ENCODE peak calls at places on chromosomes 12 and 14, in nine cellular contexts. E is fibroblast of pulmonary artery, Q is neural progenitor cell, I is bronchial epithelial cell, M is tibial artery, F is kidney, O is HepG2, H is HL-60, K is left ventricle myocardium inferior. Y is an unnamed sample.

GRCh38 chr12:6430124-6430989 is 14.4 kb upstream of the CD27 start:
- DNase-seq in E (peak; percentile 100), Q (no peak), I (peak; percentile 91), M (peak; percentile 92), F (peak; percentile 90), O (peak; percentile 72), H (peak; percentile 87), K (peak; percentile 67), Y (peak; percentile 96)

GRCh38 chr12:42791399-42791798 is 201.9 kb upstream of the PRICKLE1 start:
- DNase-seq in E (no peak), Q (no peak), I (no peak), M (no peak), F (no peak), O (no peak), H (no peak), K (no peak), Y (no peak)

GRCh38 chr12:116620085-116620734 is 61.0 kb downstream of the MAP1LC3B2 start:
- DNase-seq in E (no peak), Q (no peak), I (no peak), M (no peak), F (no peak), O (peak; percentile 77), H (no peak), K (no peak), Y (no peak)

GRCh38 chr14:82431031-82431430 is 897.4 kb upstream of the SEL1L start:
- DNase-seq in E (no peak), Q (no peak), I (no peak), M (no peak), F (no peak), O (no peak), H (no peak), K (no peak), Y (no peak)

GRCh38 chr12:14827043-14827442 is 13.1 kb upstream of the SMCO3 start:
- DNase-seq in E (no peak), Q (no peak), I (peak; percentile 26), M (no peak), F (no peak), O (no peak), H (no peak), K (no peak), Y (no peak)

GRCh38 chr14:68308695-68309094 is 484.2 kb downstream of the ZFP36L1 start:
- DNase-seq in E (no peak), Q (no peak), I (no peak), M (no peak), F (no peak), O (no peak), H (no peak), K (no peak), Y (no peak)

GRCh38 chr14:57976701-57977100 is 110.8 kb upstream of the SLC35F4 start:
- DNase-seq in E (no peak), Q (no peak), I (no peak), M (no peak), F (no peak), O (no peak), H (no peak), K (no peak), Y (no peak)

GRCh38 chr12:1360812-1361211 is 233.6 kb downstream of the FBXL14 start:
- DNase-seq in E (peak; percentile 30), Q (no peak), I (peak; percentile 29), M (no peak), F (no peak), O (no peak), H (no peak), K (no peak), Y (no peak)

GRCh38 chr12:3920378-3921141 is 47.4 kb upstream of the PARP11 start:
- DNase-seq in E (no peak), Q (no peak), I (no peak), M (no peak), F (no peak), O (peak; percentile 66), H (no peak), K (no peak), Y (no peak)

GRCh38 chr12:21773799-21774198 is 707 bp downstream of the KCNJ8 start:
- DNase-seq in E (no peak), Q (peak; percentile 15), I (no peak), M (no peak), F (no peak), O (no peak), H (no peak), K (no peak), Y (no peak)

GRCh38 chr12:52527121-52527800 is 7.1 kb upstream of the KRT5 start:
- DNase-seq in E (no peak), Q (no peak), I (no peak), M (no peak), F (no peak), O (no peak), H (no peak), K (no peak), Y (no peak)

GRCh38 chr12:57760347-57760982 is 5.6 kb downstream of the MARCHF9 start:
- DNase-seq in E (no peak), Q (peak; percentile 82), I (no peak), M (no peak), F (no peak), O (no peak), H (no peak), K (no peak), Y (no peak)

GRCh38 chr14:72146241-72146640 is 214.0 kb downstream of the RGS6 start:
- DNase-seq in E (no peak), Q (no peak), I (no peak), M (no peak), F (no peak), O (no peak), H (no peak), K (no peak), Y (no peak)

DNA sequence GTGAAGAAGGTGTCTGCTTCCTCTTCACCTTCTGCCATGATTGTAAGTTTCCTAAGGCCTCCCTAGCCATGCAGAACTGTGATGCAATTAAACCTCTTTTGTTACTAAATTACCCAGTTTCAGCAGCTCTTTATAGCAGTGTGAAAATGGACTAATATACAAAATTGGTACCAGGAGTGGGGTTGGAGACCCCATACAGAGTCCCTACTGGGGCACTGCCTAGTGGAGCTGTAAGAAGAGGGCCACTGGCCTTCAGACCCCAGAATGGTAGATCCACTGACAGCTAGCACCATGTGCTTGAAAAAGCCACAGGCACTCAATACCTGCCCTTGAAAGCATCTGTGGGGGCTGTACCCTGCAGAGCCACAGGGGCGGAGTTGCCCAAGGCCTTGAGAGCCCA is 44.8 kb upstream of the CRADD start:
- DNase-seq in E (no peak), Q (no peak), I (no peak), M (no peak), F (no peak), O (no peak), H (no peak), K (no peak), Y (no peak)
- H3K4me3 ChIP-seq in E (no peak overlapping the region), Q (no peak overlapping the region), I (no peak overlapping the region), M (no peak overlapping the region), F (no peak overlapping the region), O (no peak overlapping the region), H (no peak overlapping the region), K (no peak overlapping the region), Y (no peak overlapping the region)

DNA sequence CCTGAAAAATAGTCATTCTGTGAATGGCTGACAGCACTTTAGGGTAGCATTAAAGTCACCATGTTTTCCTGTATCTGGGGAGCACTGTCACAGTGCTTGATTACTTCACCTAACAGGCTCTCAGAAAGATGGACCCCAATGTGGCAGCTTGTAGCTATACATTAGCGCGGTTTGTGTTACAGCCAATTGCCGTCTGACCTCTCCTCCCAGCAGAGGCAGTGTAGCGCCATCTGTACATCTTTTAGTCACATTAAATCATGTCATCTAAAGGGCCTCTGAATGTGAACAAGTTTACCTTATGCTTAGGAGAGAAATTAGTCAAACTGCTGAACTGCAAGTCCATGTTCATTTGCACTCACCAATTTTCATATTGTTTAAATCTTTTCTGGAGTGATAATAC is 113.7 kb downstream of the LMO3 start:
- DNase-seq in E (no peak), Q (peak; percentile 5), I (no peak), M (no peak), F (no peak), O (no peak), H (no peak), K (no peak), Y (no peak)
- TF ChIP-seq CTCF in E (no peak), Q (peak; percentile 18), I (no peak), M (no peak), F (no peak), O (no peak), H (no peak), K (no peak), Y (no peak)

GRCh38 chr14:103848720-103849077 is 1.3 kb upstream of the PPP1R13B start:
- DNase-seq in E (no peak), Q (no peak), I (no peak), M (peak; percentile 24), F (no peak), O (no peak), H (no peak), K (no peak), Y (peak; percentile 66)

GRCh38 chr14:103846569-103847438 is 571 bp downstream of the PPP1R13B start:
- DNase-seq in E (no peak), Q (peak; percentile 63), I (peak; percentile 22), M (no peak), F (peak; percentile 89), O (no peak), H (no peak), K (peak; percentile 57), Y (peak; percentile 69)

GRCh38 chr14:103849151-103850013 is 2.0 kb upstream of the PPP1R13B start:
- DNase-seq in E (no peak), Q (no peak), I (no peak), M (no peak), F (peak; percentile 49), O (peak; percentile 51), H (no peak), K (no peak), Y (peak; percentile 60)

GRCh38 chr14:103847439-103847953 is at the start of gene PPP1R13B:
- DNase-seq in E (peak; percentile 85), Q (peak; percentile 98), I (peak; percentile 62), M (peak; percentile 87), F (peak; percentile 98), O (peak; percentile 78), H (peak; percentile 76), K (peak; percentile 94), Y (peak; percentile 96)

GRCh38 chr14:103847954-103848719 is 762 bp upstream of the PPP1R13B start:
- DNase-seq in E (no peak), Q (peak; percentile 55), I (no peak), M (no peak), F (peak; percentile 87), O (peak; percentile 40), H (no peak), K (no peak), Y (peak; percentile 74)
- H3K4me3 ChIP-seq in E (peak overlapping the region; percentile 57), Q (peak overlapping the region; percentile 86), I (peak overlapping the region; percentile 66), M (peak overlapping the region; percentile 88), F (peak overlapping the region; percentile 43), O (peak overlapping the region; percentile 83), H (peak overlapping the region; percentile 47), K (peak overlapping the region; percentile 77), Y (peak overlapping the region; percentile 91)

DNA sequence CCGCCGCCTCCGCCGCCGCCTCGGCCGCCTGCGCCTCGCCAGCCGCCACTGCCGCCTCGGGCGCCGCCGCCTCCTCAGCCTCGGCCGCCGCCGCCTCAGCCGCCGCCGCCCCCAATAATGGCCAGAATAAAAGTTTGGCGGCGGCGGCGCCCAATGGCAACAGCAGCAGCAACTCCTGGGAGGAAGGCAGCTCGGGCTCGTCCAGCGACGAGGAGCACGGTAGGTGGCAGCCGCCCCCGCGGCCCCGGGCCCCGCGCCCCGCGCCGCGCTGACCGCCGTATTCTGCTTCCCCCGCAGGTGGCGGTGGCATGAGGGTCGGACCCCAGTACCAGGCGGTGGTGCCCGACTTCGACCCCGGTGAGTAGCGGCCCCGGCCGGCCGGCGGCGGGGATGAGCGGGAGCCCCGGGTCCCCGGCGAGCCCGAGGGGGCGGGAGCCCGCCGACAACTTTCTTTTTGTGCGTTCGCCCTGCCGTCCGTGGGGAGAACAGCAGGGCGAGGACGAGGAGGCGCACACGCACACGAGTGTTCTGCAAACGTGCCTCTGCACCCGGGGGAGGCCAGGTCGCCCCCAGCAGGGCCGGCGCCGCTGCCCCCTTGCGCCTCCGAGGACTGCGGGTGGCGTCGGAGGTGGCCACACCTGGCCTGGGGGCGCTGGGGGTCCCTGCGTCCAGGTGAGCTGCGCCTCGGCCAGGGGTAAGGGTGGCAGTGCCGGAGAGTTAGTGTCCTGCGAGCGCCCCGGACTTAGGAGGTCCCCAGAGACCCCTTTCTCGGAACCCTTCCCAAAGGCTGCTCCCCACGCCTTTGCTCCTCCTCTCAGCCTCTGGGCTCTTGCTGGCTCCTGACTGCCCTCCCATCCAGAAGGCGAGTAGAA is 756 bp downstream of the RCOR1 start:
- DNase-seq in E (peak; percentile 39), Q (peak; percentile 73), I (no peak), M (peak; percentile 35), F (peak; percentile 87), O (no peak), H (peak; percentile 30), K (peak; percentile 57), Y (peak; percentile 82)
- TF ChIP-seq CTCF in E (peak; percentile 6), Q (peak; percentile 26), I (peak; percentile 40), M (peak; percentile 33), F (peak; percentile 0), O (peak; percentile 32), H (no peak), K (peak; percentile 59), Y (peak; percentile 55)

Y was measured in sigmoid colon.